ENCODE peak calls at places on chromosomes 11 and 22, in four cellular contexts. H is IMR-90, Q is mesendoderm, F is H1. J is an unnamed sample.

GRCh38 chr22:19824197-19825015 is 30.3 kb downstream of the GNB1L start:
- DNase-seq in H (no peak), F (no peak), Q (no peak), J (no peak)

GRCh38 chr22:48031589-48031988 is 1269.1 kb downstream of the TBC1D22A start:
- DNase-seq in H (no peak), Q (no peak), F (no peak), J (no peak)

GRCh38 chr22:39287076-39287743 is 32.2 kb downstream of the RPL3 start:
- DNase-seq in H (no peak), F (no peak), Q (no peak), J (no peak)

GRCh38 chr11:45609902-45610301 is 55.5 kb downstream of the CHST1 start:
- DNase-seq in F (no peak), Q (no peak), H (no peak), J (no peak)

GRCh38 chr11:13475091-13475490 is 12.1 kb upstream of the BTBD10 start:
- DNase-seq in F (no peak), Q (no peak), H (no peak), J (no peak)

GRCh38 chr11:73273246-73273890 is 1.2 kb downstream of the P2RY6 start:
- DNase-seq in Q (no peak), H (no peak), F (no peak), J (no peak)

GRCh38 chr11:47220401-47220821 is 5.6 kb downstream of the DDB2 start:
- DNase-seq in H (peak), Q (no peak), F (no peak), J (no peak)

GRCh38 chr22:34129691-34130486 is 209.6 kb upstream of the LARGE1 start:
- DNase-seq in H (no peak), F (no peak), Q (no peak), J (no peak)

GRCh38 chr11:122811721-122812120 is 26.6 kb upstream of the CRTAM start:
- DNase-seq in H (no peak), Q (no peak), F (no peak), J (no peak)

GRCh38 chr11:116284930-116285329 is 487.9 kb downstream of the BUD13 start:
- DNase-seq in F (no peak), Q (no peak), H (no peak), J (no peak)

GRCh38 chr22:43126506-43127165 is 16.1 kb downstream of the BIK start:
- DNase-seq in H (peak), F (no peak), Q (peak), J (no peak)

GRCh38 chr22:44386386-44387035 is 73.8 kb upstream of the SHISAL1 start:
- DNase-seq in H (no peak), Q (no peak), F (no peak), J (no peak)

GRCh38 chr11:59767212-59767611 is 12.0 kb downstream of the STX3 start:
- DNase-seq in F (no peak), H (no peak), Q (no peak), J (no peak)

GRCh38 chr22:44703269-44703870 is 1.4 kb downstream of the PRR5 start:
- DNase-seq in F (no peak), H (no peak), Q (no peak), J (no peak)

GRCh38 chr22:39362271-39362670 is 12.5 kb downstream of the SYNGR1 start:
- DNase-seq in H (no peak), F (no peak), Q (peak), J (peak)

GRCh38 chr11:110299006-110299785 is 2.8 kb upstream of the RDX start:
- DNase-seq in Q (peak), H (no peak), F (no peak), J (no peak)
- H4K5ac ChIP-seq in Q (no peak), H (no peak), F (no peak), J (no peak)

GRCh38 chr11:70512716-70513115 is 114.4 kb downstream of the CTTN start:
- DNase-seq in Q (no peak), H (no peak), F (no peak), J (no peak)

GRCh38 chr11:70510571-70510970 is 112.2 kb downstream of the CTTN start:
- DNase-seq in H (no peak), Q (no peak), F (no peak), J (no peak)

GRCh38 chr11:70510106-70510505 is 111.8 kb downstream of the CTTN start:
- DNase-seq in H (no peak), F (no peak), Q (no peak), J (no peak)

GRCh38 chr11:70509476-70509875 is 111.1 kb downstream of the CTTN start:
- DNase-seq in F (no peak), Q (no peak), H (no peak), J (peak)

GRCh38 chr11:70511345-70511744 is 113.0 kb downstream of the CTTN start:
- DNase-seq in Q (peak), F (no peak), H (no peak), J (peak)
- H4K5ac ChIP-seq in Q (no peak), F (no peak), H (no peak), J (no peak)

GRCh38 chr11:62796281-62796680 is 4.5 kb upstream of the TMEM223 start:
- DNase-seq in H (no peak), F (no peak), Q (peak), J (no peak)

GRCh38 chr11:62799486-62799885 is 5.8 kb downstream of the NXF1 start:
- DNase-seq in Q (no peak), H (no peak), F (no peak), J (no peak)

GRCh38 chr11:62805044-62805892 is at the start of gene NXF1:
- DNase-seq in Q (peak), F (peak), H (peak), J (peak)

GRCh38 chr11:62804310-62805043 is 763 bp downstream of the NXF1 start:
- DNase-seq in F (no peak), H (peak), Q (peak), J (no peak)

GRCh38 chr11:62801071-62801470 is 4.2 kb downstream of the NXF1 start:
- DNase-seq in F (no peak), Q (no peak), H (no peak), J (no peak)
- H4K5ac ChIP-seq in F (no peak), Q (no peak), H (no peak), J (no peak)

DNA sequence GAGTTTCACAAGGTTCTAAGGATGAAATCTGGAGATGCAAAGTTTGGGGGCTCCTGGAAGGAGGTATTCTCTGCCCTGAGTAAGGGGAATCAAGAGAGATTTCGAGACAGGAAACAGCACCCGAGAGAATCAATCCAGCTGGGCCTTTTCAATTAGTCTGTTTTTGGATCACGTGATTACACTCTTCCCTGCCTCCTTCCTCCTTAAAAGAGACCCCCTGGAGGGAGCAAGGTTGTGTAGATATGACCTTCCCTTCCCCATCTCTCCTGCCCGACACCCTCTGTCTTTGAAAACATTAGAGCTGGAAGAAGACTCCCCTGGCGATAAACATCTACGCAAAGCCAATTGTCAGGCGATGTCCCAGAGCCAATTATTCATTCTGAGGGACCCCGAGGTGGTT is 407.9 kb downstream of the MIAT start:
- DNase-seq in F (no peak), Q (peak), H (no peak), J (no peak)
- H4K5ac ChIP-seq in F (no peak), Q (no peak), H (no peak), J (no peak)

DNA sequence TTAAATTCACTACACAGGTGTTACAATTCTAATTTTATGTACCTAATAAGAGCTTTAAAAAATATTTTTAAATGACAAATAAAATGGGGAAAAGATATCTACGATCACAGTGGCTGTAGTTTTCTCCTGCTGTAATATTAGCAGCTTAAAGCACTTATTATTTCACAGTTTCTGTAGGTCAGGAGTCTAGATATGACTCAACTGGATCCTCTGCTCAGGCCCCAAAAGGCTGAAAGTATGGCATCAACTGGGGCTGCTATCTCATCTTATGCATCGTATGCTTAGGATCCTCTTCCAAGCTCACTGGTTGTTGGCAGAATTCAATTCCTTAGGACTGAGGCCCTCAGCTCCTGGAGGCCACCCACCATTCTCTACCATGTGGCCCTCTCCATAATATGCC is 12.8 kb downstream of the FBXO3 start:
- DNase-seq in F (no peak), H (no peak), Q (no peak), J (no peak)
- H4K5ac ChIP-seq in F (no peak), H (no peak), Q (no peak), J (no peak)

DNA sequence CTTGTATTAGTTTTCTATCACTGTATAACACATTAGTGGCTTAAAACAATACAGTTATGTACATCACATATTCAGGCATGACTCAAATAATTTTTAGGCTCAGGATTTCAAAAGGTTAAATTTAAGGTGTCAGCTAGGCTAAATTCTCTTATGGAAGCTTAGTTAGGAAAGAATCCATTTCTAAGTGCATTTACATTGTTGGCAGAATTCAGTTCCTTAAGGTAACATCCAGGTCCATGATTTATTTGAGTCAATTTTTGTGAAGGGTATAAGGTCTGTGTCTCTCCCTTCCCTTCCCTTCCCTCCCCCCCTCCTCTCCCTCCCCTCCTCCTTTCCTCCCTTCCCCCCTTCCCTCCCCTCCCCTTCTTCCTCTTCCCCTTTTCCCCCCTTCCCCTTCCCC is 399.0 kb upstream of the CNTN5 start:
- DNase-seq in Q (no peak), F (no peak), H (no peak), J (no peak)
- H4K5ac ChIP-seq in Q (no peak), F (no peak), H (no peak), J (no peak)

GRCh38 chr22:41110968-41111367 is 18.6 kb downstream of the EP300 start:
- DNase-seq in H (no peak), F (no peak), Q (no peak), J (no peak)

GRCh38 chr22:41117127-41117965 is 25.0 kb downstream of the EP300 start:
- DNase-seq in H (no peak), F (no peak), Q (no peak), J (no peak)

DNA sequence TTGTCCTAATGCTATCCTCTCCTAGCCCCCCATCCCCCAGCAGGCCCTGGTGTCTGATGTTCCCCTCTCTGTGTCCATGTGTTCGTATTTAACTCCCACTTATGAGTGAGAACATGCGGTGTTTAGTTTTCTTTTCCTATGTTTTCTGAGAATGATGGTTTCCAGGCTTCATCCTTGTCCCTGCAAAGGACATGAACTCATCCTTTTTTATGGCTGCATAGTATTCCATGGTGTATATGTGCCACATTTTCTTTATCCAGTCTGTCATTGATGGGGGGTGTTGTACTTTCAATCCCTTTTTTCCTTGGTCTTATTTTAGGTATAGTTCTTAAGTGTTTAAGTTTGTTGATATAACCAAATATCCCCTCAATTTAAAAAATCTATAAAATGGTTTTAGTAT is 23.9 kb downstream of the EP300 start:
- DNase-seq in H (no peak), Q (no peak), F (no peak), J (no peak)
- H4K5ac ChIP-seq in H (no peak), Q (no peak), F (no peak), J (no peak)

J was measured in H9.